ENCODE peak calls at places on chromosomes 6 and 20, in four cellular contexts. V is GM13976, U is HFFc6, G is cardiac muscle cell. K is an unnamed sample.
A peak's percentile ranks its signal among the peaks of the same experiment; 100 is the strongest.

GRCh38 chr6:119979862-119980261 is 630.3 kb upstream of the MAN1A1 start:
- DNase-seq in V (no peak), U (no peak), G (peak; percentile 32), K (no peak)

GRCh38 chr6:53750112-53750511 is 44.7 kb upstream of the LRRC1 start:
- DNase-seq in V (no peak), U (no peak), G (no peak), K (no peak)

GRCh38 chr6:141968632-141969031 is 164.1 kb upstream of the GJE1 start:
- DNase-seq in V (no peak), U (no peak), G (no peak), K (no peak)

GRCh38 chr6:132813173-132813856 is 1.1 kb upstream of the RPS12 start:
- DNase-seq in V (peak; percentile 39), U (no peak), G (peak; percentile 41), K (peak; percentile 70)

GRCh38 chr6:152142116-152142515 is 334.6 kb downstream of the ESR1 start:
- DNase-seq in V (no peak), U (no peak), G (no peak), K (no peak)

GRCh38 chr6:156618600-156619205 is 158.5 kb upstream of the ARID1B start:
- DNase-seq in V (no peak), U (no peak), G (peak; percentile 63), K (no peak)

GRCh38 chr6:151233731-151234130 is 6.0 kb upstream of the AKAP12 start:
- DNase-seq in V (no peak), U (no peak), G (no peak), K (no peak)

GRCh38 chr6:107991939-107992560 is 34.0 kb upstream of the SEC63 start:
- DNase-seq in V (no peak), U (no peak), G (no peak), K (no peak)

GRCh38 chr6:80522556-80522955 is 416.1 kb downstream of the BCKDHB start:
- DNase-seq in V (no peak), U (no peak), G (no peak), K (no peak)

GRCh38 chr6:42572523-42572922 is 8.7 kb downstream of the UBR2 start:
- DNase-seq in V (peak; percentile 47), U (no peak), G (no peak), K (no peak)

GRCh38 chr20:63176035-63176434 is 39.9 kb downstream of the YTHDF1 start:
- DNase-seq in V (no peak), U (no peak), G (peak; percentile 66), K (peak; percentile 27)

GRCh38 chr20:37283530-37284195 is 5.8 kb upstream of the MANBAL start:
- DNase-seq in V (no peak), U (no peak), G (no peak), K (no peak)

GRCh38 chr6:42405025-42405424 is 46.7 kb downstream of the TRERF1 start:
- DNase-seq in V (no peak), U (peak; percentile 50), G (no peak), K (no peak)

GRCh38 chr6:46651766-46652165 is 852 bp downstream of the CYP39A1 start:
- DNase-seq in V (no peak), U (no peak), G (no peak), K (no peak)

GRCh38 chr6:4297348-4297747 is 162.0 kb upstream of the ECI2 start:
- DNase-seq in V (no peak), U (no peak), G (no peak), K (no peak)

GRCh38 chr6:148438593-148438992 is 96.0 kb downstream of the SASH1 start:
- DNase-seq in V (no peak), U (no peak), G (no peak), K (no peak)

GRCh38 chr6:109373762-109374161 is 8.5 kb downstream of the CD164 start:
- DNase-seq in V (peak; percentile 41), U (no peak), G (no peak), K (peak; percentile 75)

GRCh38 chr6:98687776-98688175 is 146.6 kb upstream of the POU3F2 start:
- DNase-seq in V (no peak), U (no peak), G (no peak), K (no peak)

GRCh38 chr6:159375014-159375413 is 205.8 kb downstream of the FNDC1 start:
- DNase-seq in V (no peak), U (no peak), G (no peak), K (no peak)

DNA sequence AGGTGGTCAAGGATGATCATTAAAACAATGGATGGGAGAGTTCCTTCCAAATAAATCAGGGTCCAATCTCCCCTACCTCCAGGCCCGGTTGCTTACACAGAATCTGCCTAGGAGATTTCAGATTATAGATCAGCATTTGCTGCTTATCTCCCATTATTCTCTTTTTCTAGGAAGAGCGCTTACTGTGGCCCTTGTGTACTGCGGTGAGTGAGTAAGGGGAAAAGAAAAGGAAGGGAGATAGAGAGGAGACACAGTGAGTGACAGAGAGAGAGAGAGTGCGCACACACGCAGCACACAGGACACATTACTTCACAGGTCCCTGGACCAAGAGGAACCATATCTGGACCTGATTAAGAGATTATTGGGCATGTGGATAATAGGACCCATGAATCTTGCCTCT is 6.2 kb downstream of the LATS1 start:
- DNase-seq in V (no peak), U (no peak), G (no peak), K (no peak)
- TF ChIP-seq CTCF in V (no peak), U (no peak), G (no peak), K (no peak)

DNA sequence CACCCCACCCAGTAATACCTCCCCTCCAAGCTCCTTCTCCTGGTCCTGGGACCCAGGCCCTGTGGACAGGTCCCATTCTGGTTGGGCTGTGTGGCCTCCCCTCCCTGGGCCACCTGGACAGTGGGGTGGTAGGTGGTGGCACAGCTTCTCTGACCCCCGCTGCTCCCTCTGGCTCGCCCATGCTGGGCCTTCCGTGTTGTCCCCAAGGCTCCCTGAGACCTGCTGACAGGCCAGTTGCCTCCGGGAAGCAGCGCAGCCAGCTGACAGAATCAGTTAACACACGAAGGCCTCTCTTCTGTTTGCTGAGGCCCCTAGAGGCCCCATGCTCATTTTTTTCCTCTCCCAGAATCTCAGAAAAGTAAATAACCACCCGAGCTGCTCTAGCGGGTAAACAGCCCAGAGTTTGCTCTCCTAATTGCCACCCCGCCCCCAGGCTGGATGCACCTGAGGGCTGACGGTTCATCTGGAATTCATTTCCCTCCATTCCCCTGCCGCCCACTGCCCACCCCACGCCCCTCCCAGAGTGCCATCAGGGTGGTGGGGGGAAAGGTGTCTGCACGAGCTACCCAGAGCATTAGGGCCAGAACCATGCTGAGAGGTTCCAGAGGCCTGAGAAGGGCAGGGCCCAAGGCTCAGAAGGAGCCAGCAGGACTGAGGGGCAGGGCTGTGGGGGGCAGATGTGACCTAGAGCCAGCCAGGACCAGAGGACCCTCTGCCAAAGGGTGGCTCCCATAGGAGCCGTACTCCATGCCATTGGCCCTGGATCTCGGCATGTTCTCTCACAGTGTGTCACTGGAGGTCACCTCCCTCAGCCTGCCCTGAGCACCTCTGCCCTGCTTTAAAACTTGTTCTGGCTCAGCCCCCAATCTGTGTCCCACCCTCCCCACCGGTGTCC is 157.5 kb downstream of the GRM4 start:
- DNase-seq in V (no peak), U (no peak), G (peak; percentile 34), K (no peak)
- TF ChIP-seq CTCF in V (no peak), U (no peak), G (no peak), K (no peak)

GRCh38 chr6:136201735-136202134 is 48.4 kb downstream of the MTFR2 start:
- DNase-seq in V (no peak), U (peak; percentile 9), G (no peak), K (no peak)
- TF ChIP-seq CTCF in V (no peak), U (no peak), G (no peak), K (no peak)

DNA sequence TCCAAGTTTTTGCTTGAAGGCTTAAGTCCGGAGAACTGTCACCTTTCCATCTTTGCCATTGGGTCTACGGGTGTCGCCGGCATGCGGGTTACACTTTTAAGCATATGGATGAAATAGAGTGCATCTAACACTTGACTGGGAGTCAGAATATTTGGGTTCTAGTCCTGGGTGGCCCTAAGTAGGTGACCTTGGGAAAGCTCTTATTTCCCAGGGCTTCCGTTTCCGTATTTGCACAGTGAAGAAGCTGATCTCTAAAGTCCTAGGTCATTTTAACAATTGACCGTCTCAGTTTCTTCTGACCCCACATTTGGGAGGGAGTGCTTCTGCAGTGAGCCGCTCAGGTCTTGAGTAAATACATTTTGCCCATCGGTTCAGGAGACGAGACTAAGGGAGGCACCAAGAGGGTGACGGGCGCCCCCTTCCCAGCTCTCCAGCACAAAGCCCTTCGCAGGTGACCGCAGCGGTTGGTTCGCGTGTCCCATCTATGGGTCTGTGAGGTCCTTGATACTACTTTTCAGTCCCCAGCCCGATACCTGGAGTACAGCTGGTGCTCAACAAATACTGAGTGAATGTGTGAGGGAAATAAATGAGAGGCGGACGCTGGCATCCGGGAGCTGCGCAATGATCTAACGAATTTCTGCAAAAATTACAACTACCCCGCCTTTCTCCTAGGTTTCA is 580 bp upstream of the BLTP3A start:
- DNase-seq in V (no peak), U (no peak), G (peak; percentile 67), K (peak; percentile 58)
- TF ChIP-seq CTCF in V (peak; percentile 58), U (peak; percentile 52), G (peak; percentile 35), K (no peak)

GRCh38 chr20:561437-562231 is 18.0 kb upstream of the CSNK2A1 start:
- DNase-seq in V (peak; percentile 82), U (peak; percentile 70), G (peak; percentile 79), K (peak; percentile 74)

GRCh38 chr20:560680-561079 is 17.1 kb upstream of the CSNK2A1 start:
- DNase-seq in V (no peak), U (no peak), G (no peak), K (no peak)

GRCh38 chr20:568097-568864 is 24.7 kb upstream of the CSNK2A1 start:
- DNase-seq in V (no peak), U (no peak), G (peak; percentile 69), K (peak; percentile 44)

GRCh38 chr20:562232-562897 is 18.8 kb upstream of the CSNK2A1 start:
- DNase-seq in V (no peak), U (no peak), G (no peak), K (no peak)

DNA sequence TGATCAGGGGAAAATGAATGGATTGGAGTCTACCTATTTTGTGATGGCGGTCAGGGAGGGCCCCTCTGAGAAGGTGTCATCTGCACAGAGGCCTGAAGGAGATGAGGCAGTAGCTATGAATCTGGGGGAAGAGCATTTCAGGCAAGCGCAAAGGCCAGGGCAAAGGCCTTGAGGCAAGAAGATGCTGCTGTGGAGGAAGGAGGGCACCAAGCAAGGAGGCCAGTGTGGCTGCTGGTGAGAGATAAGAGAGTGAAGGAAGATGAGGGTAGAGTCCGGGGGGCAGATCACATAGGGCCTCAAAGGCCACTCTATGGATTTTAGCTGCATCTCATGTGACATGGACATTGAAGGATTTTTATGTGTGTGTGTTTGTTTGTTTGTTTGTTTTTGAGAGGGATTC is 20.6 kb upstream of the CSNK2A1 start:
- DNase-seq in V (no peak), U (no peak), G (no peak), K (no peak)
- TF ChIP-seq CTCF in V (no peak), U (no peak), G (no peak), K (no peak)

K was measured in activated CD8-positive, alpha-beta T cell treated with anti-CD3 and anti-CD28 coated beads for 36 hours.